ENCODE peak calls at places on chromosomes 7 and 10, in nine cellular contexts. H is MCF 10A, M is osteoblast, S is GM06990, Y is psoas muscle, J is gastrocnemius medialis, O is GM23338, I is AG04449, N is H9. U is an unnamed sample.

GRCh38 chr7:95420996-95421846 is 13.6 kb downstream of the PON2 start:
- DNase-seq in H (no peak), M (no peak), S (no peak), Y (no peak), J (no peak), O (no peak), I (no peak), N (no peak), U (no peak)

GRCh38 chr7:51451751-51452465 is 135.3 kb upstream of the COBL start:
- DNase-seq in H (no peak), M (no peak), S (no peak), Y (no peak), J (no peak), O (peak), I (no peak), N (peak), U (no peak)

GRCh38 chr10:77782328-77783061 is 144.1 kb downstream of the DLG5 start:
- DNase-seq in H (no peak), M (no peak), S (no peak), Y (no peak), J (no peak), O (no peak), I (no peak), N (no peak), U (no peak)

GRCh38 chr7:56099653-56100052 is 6.6 kb downstream of the CHCHD2 start:
- DNase-seq in H (no peak), M (no peak), S (no peak), Y (no peak), J (no peak), O (no peak), I (no peak), N (no peak), U (no peak)

GRCh38 chr7:107976620-107977019 is 26.3 kb downstream of the LAMB1 start:
- DNase-seq in H (no peak), M (no peak), S (no peak), Y (no peak), J (no peak), O (no peak), I (no peak), N (no peak), U (no peak)

GRCh38 chr7:2779086-2779485 is 65.0 kb downstream of the GNA12 start:
- DNase-seq in H (no peak), M (no peak), S (no peak), Y (no peak), J (no peak), O (no peak), I (no peak), N (no peak), U (no peak)

GRCh38 chr10:124642076-124642710 is 102.0 kb downstream of the FAM53B start:
- DNase-seq in H (no peak), M (no peak), S (no peak), Y (no peak), J (peak), O (no peak), I (no peak), N (no peak), U (no peak)

GRCh38 chr7:32259917-32260596 is 189.8 kb upstream of the PDE1C start:
- DNase-seq in H (no peak), M (no peak), S (peak), Y (no peak), J (no peak), O (no peak), I (no peak), N (no peak), U (no peak)

GRCh38 chr10:79181227-79181626 is 112.5 kb downstream of the ZMIZ1 start:
- DNase-seq in H (no peak), M (no peak), S (no peak), Y (no peak), J (no peak), O (no peak), I (no peak), N (no peak), U (no peak)

GRCh38 chr10:4083509-4084003 is 298.5 kb upstream of the KLF6 start:
- DNase-seq in H (no peak), M (no peak), S (no peak), Y (no peak), J (peak), O (peak), I (no peak), N (no peak), U (no peak)

GRCh38 chr7:101173752-101174244 is 6.3 kb downstream of the NAT16 start:
- DNase-seq in H (peak), M (peak), S (peak), Y (no peak), J (no peak), O (peak), I (no peak), N (peak), U (no peak)

GRCh38 chr10:75294031-75294437 is 58.3 kb upstream of the COMTD1 start:
- DNase-seq in H (no peak), M (peak), S (no peak), Y (no peak), J (no peak), O (no peak), I (no peak), N (no peak), U (no peak)

GRCh38 chr7:44884553-44885393 is 557 bp downstream of the PURB start:
- DNase-seq in H (peak), M (peak), S (peak), Y (peak), J (peak), O (peak), I (no peak), N (peak), U (peak)

GRCh38 chr7:50416509-50417299 is 33.4 kb downstream of the FIGNL1 start:
- DNase-seq in H (no peak), M (no peak), S (peak), Y (no peak), J (no peak), O (peak), I (no peak), N (no peak), U (no peak)

GRCh38 chr7:81846398-81846797 is 76.6 kb upstream of the HGF start:
- DNase-seq in H (peak), M (peak), S (peak), Y (no peak), J (peak), O (no peak), I (no peak), N (no peak), U (no peak)

GRCh38 chr7:66099551-66100407 is 14.9 kb upstream of the CRCP start:
- DNase-seq in H (peak), M (peak), S (no peak), Y (peak), J (peak), O (peak), I (peak), N (peak), U (no peak)

GRCh38 chr10:116873134-116873533 is 23.8 kb downstream of the ENO4 start:
- DNase-seq in H (no peak), M (no peak), S (no peak), Y (no peak), J (no peak), O (peak), I (no peak), N (no peak), U (no peak)

GRCh38 chr10:93915603-93916002 is 21.8 kb downstream of the SLC35G1 start:
- DNase-seq in H (no peak), M (no peak), S (no peak), Y (no peak), J (no peak), O (peak), I (no peak), N (peak), U (no peak)

GRCh38 chr7:33590902-33591301 is 314.4 kb upstream of the BMPER start:
- DNase-seq in H (no peak), M (no peak), S (no peak), Y (no peak), J (no peak), O (no peak), I (peak), N (no peak), U (no peak)

GRCh38 chr7:51066405-51066882 is 250.2 kb downstream of the COBL start:
- DNase-seq in H (no peak), M (no peak), S (no peak), Y (no peak), J (no peak), O (no peak), I (no peak), N (no peak), U (no peak)

GRCh38 chr10:67925449-67926005 is 41.1 kb downstream of the SIRT1 start:
- DNase-seq in H (no peak), M (peak), S (no peak), Y (no peak), J (no peak), O (no peak), I (peak), N (no peak), U (no peak)

GRCh38 chr7:156545989-156546388 is 94.6 kb upstream of the RNF32 start:
- DNase-seq in H (no peak), M (no peak), S (no peak), Y (no peak), J (no peak), O (no peak), I (no peak), N (no peak), U (peak)

GRCh38 chr10:84429926-84430520 is 101.6 kb downstream of the CCSER2 start:
- DNase-seq in H (peak), M (no peak), S (no peak), Y (peak), J (peak), O (peak), I (no peak), N (peak), U (peak)

GRCh38 chr10:27285093-27285492 is 44.5 kb upstream of the ACBD5 start:
- DNase-seq in H (peak), M (no peak), S (no peak), Y (no peak), J (no peak), O (peak), I (no peak), N (peak), U (no peak)

GRCh38 chr7:158865462-158865922 is 9.1 kb downstream of the DYNC2I1 start:
- DNase-seq in H (no peak), M (no peak), S (no peak), Y (no peak), J (no peak), O (no peak), I (no peak), N (no peak), U (no peak)

GRCh38 chr10:61891911-61892310 is 9.6 kb upstream of the ARID5B start:
- DNase-seq in H (no peak), M (peak), S (no peak), Y (no peak), J (no peak), O (no peak), I (no peak), N (no peak), U (no peak)

GRCh38 chr10:44370731-44371248 is 14.1 kb downstream of the CXCL12 start:
- DNase-seq in H (no peak), M (no peak), S (no peak), Y (no peak), J (no peak), O (peak), I (no peak), N (peak), U (no peak)

GRCh38 chr10:3009341-3009740 is 58.0 kb upstream of the PFKP start:
- DNase-seq in H (no peak), M (no peak), S (no peak), Y (no peak), J (no peak), O (no peak), I (no peak), N (no peak), U (no peak)

GRCh38 chr7:50351267-50351666 is 46.8 kb downstream of the IKZF1 start:
- DNase-seq in H (no peak), M (no peak), S (no peak), Y (no peak), J (no peak), O (no peak), I (no peak), N (no peak), U (no peak)

GRCh38 chr7:1123721-1124120 is 35.8 kb downstream of the GPER1 start:
- DNase-seq in H (no peak), M (peak), S (no peak), Y (peak), J (peak), O (peak), I (no peak), N (peak), U (no peak)

GRCh38 chr10:23171232-23171876 is 20.8 kb upstream of the PTF1A start:
- DNase-seq in H (peak), M (peak), S (no peak), Y (no peak), J (no peak), O (peak), I (no peak), N (peak), U (no peak)

GRCh38 chr10:106360870-106361269 is 803.6 kb downstream of the SORCS1 start:
- DNase-seq in H (peak), M (no peak), S (no peak), Y (no peak), J (no peak), O (no peak), I (peak), N (no peak), U (no peak)

GRCh38 chr10:24814568-24815313 is 91.1 kb upstream of the ARHGAP21 start:
- DNase-seq in H (peak), M (no peak), S (no peak), Y (no peak), J (no peak), O (no peak), I (no peak), N (no peak), U (no peak)

GRCh38 chr10:60099998-60100747 is 193.8 kb upstream of the CCDC6 start:
- DNase-seq in H (peak), M (peak), S (no peak), Y (no peak), J (no peak), O (peak), I (no peak), N (no peak), U (no peak)

GRCh38 chr7:110943686-110944350 is 147.1 kb upstream of the LRRN3 start:
- DNase-seq in H (no peak), M (peak), S (no peak), Y (no peak), J (no peak), O (no peak), I (peak), N (no peak), U (no peak)

GRCh38 chr10:11472158-11472753 is 139.2 kb downstream of the USP6NL start:
- DNase-seq in H (peak), M (peak), S (no peak), Y (peak), J (peak), O (peak), I (no peak), N (peak), U (peak)

GRCh38 chr7:40232242-40232929 is 97.6 kb downstream of the SUGCT start:
- DNase-seq in H (peak), M (no peak), S (peak), Y (no peak), J (no peak), O (peak), I (peak), N (no peak), U (no peak)

GRCh38 chr7:32275216-32275979 is 205.2 kb upstream of the PDE1C start:
- DNase-seq in H (peak), M (no peak), S (no peak), Y (no peak), J (no peak), O (no peak), I (no peak), N (no peak), U (no peak)

GRCh38 chr10:49594594-49594993 is 15.5 kb upstream of the SLC18A3 start:
- DNase-seq in H (peak), M (peak), S (no peak), Y (no peak), J (no peak), O (peak), I (no peak), N (peak), U (no peak)

GRCh38 chr10:49595003-49595712 is 15.0 kb upstream of the SLC18A3 start:
- DNase-seq in H (no peak), M (peak), S (no peak), Y (no peak), J (no peak), O (no peak), I (no peak), N (no peak), U (no peak)

GRCh38 chr10:49593998-49594397 is 16.1 kb upstream of the SLC18A3 start:
- DNase-seq in H (no peak), M (peak), S (no peak), Y (no peak), J (no peak), O (no peak), I (no peak), N (no peak), U (no peak)

GRCh38 chr10:49592726-49593563 is 17.2 kb upstream of the SLC18A3 start:
- DNase-seq in H (peak), M (peak), S (no peak), Y (no peak), J (no peak), O (peak), I (no peak), N (peak), U (no peak)

GRCh38 chr10:49593564-49593875 is 16.6 kb upstream of the SLC18A3 start:
- DNase-seq in H (no peak), M (no peak), S (no peak), Y (no peak), J (no peak), O (no peak), I (no peak), N (peak), U (no peak)
- TF ChIP-seq CTCF in H (no peak), M (no peak), S (no peak), Y (no peak), J (no peak), O (no peak), I (no peak), N (no peak), U (no peak)

DNA sequence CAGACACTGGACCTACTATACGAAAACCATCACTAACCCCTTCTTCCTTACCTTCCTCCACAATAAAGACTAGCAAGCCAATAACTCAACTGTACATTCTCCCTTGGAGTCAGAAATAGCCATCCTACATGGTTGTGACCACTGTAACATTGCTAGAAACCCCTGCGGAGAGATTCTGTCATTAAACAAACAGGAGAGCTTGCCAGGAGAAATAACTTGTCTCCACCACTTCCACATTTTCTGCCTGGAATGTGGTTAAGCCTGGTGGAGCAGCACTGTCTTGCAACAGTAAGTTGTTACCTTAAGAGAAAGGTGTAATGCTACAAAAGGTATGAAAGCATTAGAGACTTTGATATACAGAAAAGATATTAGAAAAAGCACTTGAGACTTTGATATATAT is 45.8 kb downstream of the THSD7A start:
- DNase-seq in H (peak), M (no peak), S (no peak), Y (no peak), J (no peak), O (peak), I (no peak), N (no peak), U (no peak)
- TF ChIP-seq CTCF in H (no peak), M (no peak), S (no peak), Y (no peak), J (no peak), O (no peak), I (no peak), N (no peak), U (no peak)

GRCh38 chr10:132458071-132458594 is 61.1 kb downstream of the PWWP2B start:
- DNase-seq in H (no peak), M (no peak), S (no peak), Y (peak), J (no peak), O (no peak), I (no peak), N (no peak), U (no peak)

GRCh38 chr10:132455986-132456847 is 59.2 kb downstream of the PWWP2B start:
- DNase-seq in H (no peak), M (no peak), S (no peak), Y (peak), J (no peak), O (no peak), I (no peak), N (no peak), U (no peak)

GRCh38 chr10:132458595-132459251 is 61.7 kb downstream of the PWWP2B start:
- DNase-seq in H (peak), M (peak), S (peak), Y (peak), J (no peak), O (peak), I (no peak), N (peak), U (peak)

GRCh38 chr10:132456881-132457280 is 59.9 kb downstream of the PWWP2B start:
- DNase-seq in H (no peak), M (no peak), S (no peak), Y (peak), J (no peak), O (no peak), I (no peak), N (no peak), U (no peak)

DNA sequence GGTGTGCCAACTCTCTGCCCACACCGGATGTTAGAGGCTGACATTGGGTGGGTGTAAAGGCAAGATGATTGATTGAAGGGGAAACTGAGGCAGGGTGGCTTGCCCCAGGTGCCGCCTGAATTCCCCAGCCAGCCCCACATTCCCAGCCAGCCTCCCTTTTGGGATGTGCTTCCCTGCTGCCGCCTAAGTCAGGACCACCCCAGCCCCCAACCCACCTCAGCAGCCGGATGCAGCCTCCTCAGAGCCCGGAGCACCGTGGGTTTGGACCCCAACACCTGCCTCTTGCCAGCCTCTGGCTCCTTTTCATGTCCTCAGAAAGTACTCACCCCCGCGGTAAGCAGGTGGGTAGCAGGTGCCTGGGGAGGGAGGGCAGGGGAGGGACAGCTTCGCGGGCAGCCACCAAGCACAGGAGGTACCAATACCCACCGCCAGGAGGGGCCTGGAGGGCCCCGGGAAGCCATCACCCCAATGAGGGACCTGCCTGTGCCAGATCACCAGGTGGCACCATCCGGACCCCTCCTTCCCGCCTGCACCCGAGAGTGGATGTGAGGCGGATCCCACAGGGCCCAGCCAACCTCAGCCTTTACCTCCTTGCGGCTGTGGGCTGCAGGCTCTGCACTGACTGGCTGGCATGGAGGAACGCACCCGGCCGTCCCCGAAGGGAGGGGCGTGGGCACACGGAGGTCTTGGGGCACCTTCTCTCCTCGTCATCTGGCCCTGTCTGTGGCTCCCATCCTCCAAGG is 60.5 kb downstream of the PWWP2B start:
- DNase-seq in H (no peak), M (no peak), S (no peak), Y (peak), J (no peak), O (no peak), I (no peak), N (no peak), U (no peak)
- TF ChIP-seq CTCF in H (no peak), M (peak), S (no peak), Y (no peak), J (peak), O (peak), I (peak), N (peak), U (no peak)

DNA sequence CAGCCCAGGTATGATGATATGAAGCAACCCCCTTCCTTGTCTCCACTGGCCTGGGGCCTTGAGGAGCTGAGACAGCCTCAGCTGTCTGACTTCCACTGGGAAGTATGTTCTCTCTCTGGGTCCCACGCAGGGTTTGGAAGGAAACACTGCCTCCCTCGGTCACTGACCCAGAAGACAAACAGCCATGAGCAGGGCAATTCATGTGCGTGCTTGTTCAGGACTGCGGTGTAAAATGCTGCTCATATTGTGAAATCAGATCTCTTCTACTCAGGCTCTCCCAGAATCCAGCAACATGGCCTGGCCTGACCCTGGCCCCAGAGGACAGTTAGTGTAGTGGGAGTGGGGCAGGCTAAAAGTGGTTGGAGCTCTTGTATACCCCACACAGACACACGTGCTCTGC is 2.8 kb downstream of the CLCN1 start:
- DNase-seq in H (peak), M (peak), S (no peak), Y (peak), J (peak), O (no peak), I (peak), N (no peak), U (no peak)
- TF ChIP-seq CTCF in H (no peak), M (peak), S (no peak), Y (no peak), J (peak), O (no peak), I (no peak), N (no peak), U (no peak)

U was measured in dorsolateral prefrontal cortex.